ENCODE peak calls at places on chromosomes 2 and 18, in five cellular contexts. Z, Q, N, M and V are unnamed samples.

GRCh38 chr2:229665158-229665557 is 49.2 kb downstream of the DNER start:
- DNase-seq in Z (no peak), Q (no peak), N (no peak), M (no peak), V (no peak)

GRCh38 chr2:21317131-21317530 is 193.4 kb downstream of the TDRD15 start:
- DNase-seq in Z (no peak), Q (peak; percentile 31), N (peak; percentile 63), M (no peak), V (peak; percentile 33)

GRCh38 chr18:74251297-74252031 is 40.3 kb downstream of the CYB5A start:
- DNase-seq in Z (no peak), Q (peak; percentile 89), N (no peak), M (peak; percentile 68), V (no peak)

GRCh38 chr2:149559341-149560068 is 28.1 kb downstream of the MMADHC start:
- DNase-seq in Z (no peak), Q (no peak), N (no peak), M (no peak), V (no peak)

GRCh38 chr18:4870177-4870773 is 326.8 kb downstream of the AKAIN1 start:
- DNase-seq in Z (no peak), Q (no peak), N (no peak), M (no peak), V (no peak)

GRCh38 chr2:230700447-230700846 is 12.2 kb upstream of the CAB39 start:
- DNase-seq in Z (no peak), Q (peak; percentile 63), N (no peak), M (no peak), V (no peak)

GRCh38 chr2:219541611-219542180 is 1.9 kb downstream of the CHPF start:
- DNase-seq in Z (peak; percentile 85), Q (peak; percentile 68), N (peak; percentile 79), M (no peak), V (peak; percentile 96)

GRCh38 chr2:190339394-190339793 is 4.0 kb upstream of the INPP1 start:
- DNase-seq in Z (no peak), Q (no peak), N (no peak), M (no peak), V (no peak)

GRCh38 chr2:194765723-194766122 is 891.3 kb upstream of the SLC39A10 start:
- DNase-seq in Z (peak; percentile 87), Q (no peak), N (no peak), M (no peak), V (no peak)

GRCh38 chr2:172427990-172428840 is 829 bp downstream of the ITGA6 start:
- DNase-seq in Z (peak; percentile 58), Q (no peak), N (peak; percentile 49), M (no peak), V (peak; percentile 58)

GRCh38 chr2:212928681-212929080 is 222.7 kb downstream of the IKZF2 start:
- DNase-seq in Z (no peak), Q (peak; percentile 80), N (no peak), M (peak; percentile 71), V (no peak)

GRCh38 chr18:42289526-42289925 is 334.5 kb downstream of the PIK3C3 start:
- DNase-seq in Z (peak; percentile 31), Q (no peak), N (no peak), M (no peak), V (no peak)

GRCh38 chr2:143128681-143129580 is at the start of gene ARHGAP15:
- DNase-seq in Z (no peak), Q (no peak), N (no peak), M (no peak), V (no peak)

GRCh38 chr2:242022550-242023290 is 153.2 kb downstream of the RTP5 start:
- DNase-seq in Z (no peak), Q (no peak), N (no peak), M (no peak), V (no peak)

GRCh38 chr18:55706893-55707292 is 118.9 kb upstream of the TCF4 start:
- DNase-seq in Z (no peak), Q (peak; percentile 9), N (no peak), M (no peak), V (no peak)

GRCh38 chr2:168749264-168749663 is 53.2 kb upstream of the NOSTRIN start:
- DNase-seq in Z (no peak), Q (no peak), N (no peak), M (no peak), V (no peak)

GRCh38 chr2:200795044-200795443 is 16.7 kb upstream of the BZW1 start:
- DNase-seq in Z (no peak), Q (peak; percentile 62), N (no peak), M (no peak), V (peak; percentile 36)

GRCh38 chr2:73172963-73173362 is 29.4 kb upstream of the NOTO start:
- DNase-seq in Z (no peak), Q (no peak), N (no peak), M (no peak), V (no peak)

GRCh38 chr2:241817126-241817820 is 8.3 kb downstream of the NEU4 start:
- DNase-seq in Z (no peak), Q (no peak), N (no peak), M (no peak), V (no peak)

GRCh38 chr2:28449489-28450395 is 46.1 kb upstream of the PLB1 start:
- DNase-seq in Z (no peak), Q (peak; percentile 20), N (no peak), M (no peak), V (no peak)

GRCh38 chr2:64730551-64731305 is 77.0 kb upstream of the SERTAD2 start:
- DNase-seq in Z (peak; percentile 43), Q (peak; percentile 84), N (peak; percentile 43), M (peak; percentile 59), V (peak; percentile 54)

GRCh38 chr2:12723741-12724463 is 7.2 kb downstream of the TRIB2 start:
- DNase-seq in Z (no peak), Q (no peak), N (no peak), M (no peak), V (no peak)

GRCh38 chr2:118120001-118120400 is 31.7 kb downstream of the INSIG2 start:
- DNase-seq in Z (no peak), Q (peak; percentile 6), N (no peak), M (peak; percentile 18), V (no peak)

GRCh38 chr2:42566837-42567251 is 1.6 kb upstream of the MTA3 start:
- DNase-seq in Z (no peak), Q (no peak), N (no peak), M (no peak), V (no peak)

GRCh38 chr2:239266779-239267410 is 133.9 kb downstream of the HDAC4 start:
- DNase-seq in Z (no peak), Q (no peak), N (no peak), M (no peak), V (no peak)

GRCh38 chr2:216350214-216350789 is 22.0 kb downstream of the MARCHF4 start:
- DNase-seq in Z (no peak), Q (peak; percentile 19), N (no peak), M (no peak), V (no peak)

GRCh38 chr2:161273038-161273760 is 35.0 kb upstream of the PSMD14 start:
- DNase-seq in Z (peak; percentile 56), Q (peak; percentile 79), N (peak; percentile 20), M (peak; percentile 32), V (peak; percentile 7)

GRCh38 chr18:13521418-13521817 is 204.9 kb downstream of the FAM210A start:
- DNase-seq in Z (no peak), Q (no peak), N (no peak), M (no peak), V (no peak)

GRCh38 chr2:135504811-135505210 is 26.2 kb downstream of the ZRANB3 start:
- DNase-seq in Z (no peak), Q (no peak), N (no peak), M (no peak), V (no peak)

GRCh38 chr2:230847883-230848388 is 16.8 kb upstream of the ITM2C start:
- DNase-seq in Z (no peak), Q (peak; percentile 87), N (peak; percentile 89), M (peak; percentile 34), V (peak; percentile 86)

GRCh38 chr2:152710713-152711112 is 6.5 kb downstream of the PRPF40A start:
- DNase-seq in Z (no peak), Q (no peak), N (no peak), M (no peak), V (no peak)

GRCh38 chr2:232260075-232260474 is 118.5 kb upstream of the ALPP start:
- DNase-seq in Z (no peak), Q (peak; percentile 93), N (no peak), M (peak; percentile 71), V (no peak)

GRCh38 chr2:240340361-240340761 is 95.1 kb upstream of the GPC1 start:
- DNase-seq in Z (no peak), Q (no peak), N (no peak), M (no peak), V (no peak)